ENCODE peak calls at places on chromosomes 3 and 15, in four cellular contexts. X, V, A and E are unnamed samples.

GRCh38 chr15:91271565-91272153 is 171.6 kb downstream of the SV2B start:
- DNase-seq in X (peak; percentile 52), V (no peak), A (peak; percentile 64), E (no peak)

GRCh38 chr3:5053021-5053831 is 68.9 kb upstream of the ARL8B start:
- DNase-seq in X (no peak), V (no peak), A (no peak), E (no peak)

GRCh38 chr15:40340038-40340739 is 550 bp downstream of the CCDC9B start:
- DNase-seq in X (no peak), V (no peak), A (no peak), E (no peak)

GRCh38 chr3:151837057-151837456 is 23.1 kb downstream of the AADAC start:
- DNase-seq in X (no peak), V (no peak), A (no peak), E (no peak)

GRCh38 chr3:88997276-88997675 is 110.1 kb upstream of the EPHA3 start:
- DNase-seq in X (no peak), V (no peak), A (no peak), E (no peak)

GRCh38 chr3:167861649-167862048 is 126.1 kb downstream of the SERPINI1 start:
- DNase-seq in X (no peak), V (no peak), A (no peak), E (no peak)

GRCh38 chr3:153287017-153287416 is 125.0 kb downstream of the RAP2B start:
- DNase-seq in X (no peak), V (no peak), A (no peak), E (no peak)

GRCh38 chr3:125107861-125108567 is 52.2 kb upstream of the HEG1 start:
- DNase-seq in X (no peak), V (no peak), A (no peak), E (no peak)

GRCh38 chr3:19485267-19485666 is 337.0 kb downstream of the KCNH8 start:
- DNase-seq in X (peak; percentile 49), V (no peak), A (no peak), E (no peak)

GRCh38 chr3:23489338-23490158 is 286.4 kb downstream of the UBE2E2 start:
- DNase-seq in X (no peak), V (no peak), A (no peak), E (no peak)

GRCh38 chr3:57165637-57166036 is 484 bp upstream of the IL17RD start:
- DNase-seq in X (no peak), V (no peak), A (no peak), E (no peak)

GRCh38 chr3:169244119-169244864 is 419.2 kb downstream of the MECOM start:
- DNase-seq in X (no peak), V (no peak), A (peak; percentile 24), E (no peak)

GRCh38 chr15:63601727-63602185 is 4.6 kb downstream of the FBXL22 start:
- DNase-seq in X (no peak), V (no peak), A (no peak), E (no peak)

GRCh38 chr3:100384735-100385134 is 16.2 kb downstream of the TOMM70 start:
- DNase-seq in X (no peak), V (no peak), A (no peak), E (no peak)

GRCh38 chr15:41967506-41968206 is 4.7 kb downstream of the EHD4 start:
- DNase-seq in X (peak; percentile 60), V (no peak), A (no peak), E (peak; percentile 25)

GRCh38 chr3:32569540-32570425 is 875 bp downstream of the DYNC1LI1 start:
- DNase-seq in X (peak; percentile 65), V (peak; percentile 53), A (peak; percentile 94), E (peak; percentile 83)

GRCh38 chr3:24161841-24162240 is 216.8 kb downstream of the NR1D2 start:
- DNase-seq in X (no peak), V (no peak), A (peak; percentile 40), E (no peak)

GRCh38 chr3:94246136-94246535 is 183.3 kb downstream of the NSUN3 start:
- DNase-seq in X (no peak), V (no peak), A (no peak), E (no peak)

GRCh38 chr15:51853987-51854386 is 24.5 kb downstream of the TMOD3 start:
- DNase-seq in X (no peak), V (no peak), A (no peak), E (no peak)

GRCh38 chr15:60993008-60993407 is 236.1 kb downstream of the RORA start:
- DNase-seq in X (no peak), V (no peak), A (no peak), E (no peak)

GRCh38 chr3:151219056-151219455 is 16.0 kb upstream of the GPR171 start:
- DNase-seq in X (no peak), V (no peak), A (no peak), E (no peak)

GRCh38 chr3:3020209-3020608 is 90.0 kb downstream of the IL5RA start:
- DNase-seq in X (no peak), V (no peak), A (no peak), E (no peak)

GRCh38 chr3:194396897-194397756 is 1.9 kb downstream of the GP5 start:
- DNase-seq in X (no peak), V (no peak), A (peak; percentile 49), E (no peak)

GRCh38 chr15:71329041-71329440 is 213.8 kb downstream of the THSD4 start:
- DNase-seq in X (no peak), V (no peak), A (no peak), E (no peak)

GRCh38 chr15:64634576-64635485 is 140.6 kb downstream of the RBPMS2 start:
- DNase-seq in X (no peak), V (no peak), A (peak; percentile 64), E (no peak)

GRCh38 chr3:30518872-30519271 is 87.5 kb upstream of the TGFBR2 start:
- DNase-seq in X (no peak), V (no peak), A (no peak), E (no peak)

GRCh38 chr15:73130830-73131229 is 78.6 kb downstream of the NEO1 start:
- DNase-seq in X (no peak), V (no peak), A (no peak), E (no peak)

GRCh38 chr3:69115731-69116130 is 6.7 kb downstream of the LMOD3 start:
- DNase-seq in X (no peak), V (no peak), A (no peak), E (no peak)

GRCh38 chr3:115848641-115849040 is 225.3 kb downstream of the GAP43 start:
- DNase-seq in X (no peak), V (no peak), A (no peak), E (no peak)

GRCh38 chr3:94904275-94904674 is 841.4 kb downstream of the NSUN3 start:
- DNase-seq in X (no peak), V (no peak), A (no peak), E (no peak)

GRCh38 chr3:136311971-136312370 is 61.8 kb downstream of the PCCB start:
- DNase-seq in X (no peak), V (no peak), A (no peak), E (no peak)

GRCh38 chr15:64781299-64781698 is 5.9 kb upstream of the RBPMS2 start:
- DNase-seq in X (no peak), V (no peak), A (no peak), E (no peak)

GRCh38 chr3:98657429-98657828 is 64.0 kb upstream of the CPOX start:
- DNase-seq in X (peak; percentile 52), V (no peak), A (peak; percentile 76), E (no peak)
- TF ChIP-seq CTCF in X (peak; percentile 32), V (no peak), A (no peak), E (peak; percentile 40)

GRCh38 chr3:187066228-187066995 is 72.9 kb downstream of the RPL39L start:
- DNase-seq in X (no peak), V (no peak), A (peak; percentile 68), E (no peak)
- TF ChIP-seq CTCF in X (no peak), V (no peak), A (peak; percentile 15), E (peak; percentile 36)

GRCh38 chr3:97138914-97139541 is 324.6 kb downstream of the EPHA6 start:
- DNase-seq in X (no peak), V (no peak), A (peak; percentile 27), E (no peak)
- TF ChIP-seq CTCF in X (no peak), V (no peak), A (peak; percentile 73), E (peak; percentile 45)

GRCh38 chr15:88835119-88835518 is 31.9 kb downstream of the ACAN start:
- DNase-seq in X (no peak), V (no peak), A (no peak), E (no peak)

GRCh38 chr15:88833196-88833595 is 30.0 kb downstream of the ACAN start:
- DNase-seq in X (no peak), V (no peak), A (no peak), E (no peak)

GRCh38 chr15:88835646-88836045 is 32.4 kb downstream of the ACAN start:
- DNase-seq in X (no peak), V (no peak), A (no peak), E (no peak)

GRCh38 chr15:88833688-88834087 is 30.5 kb downstream of the ACAN start:
- DNase-seq in X (no peak), V (no peak), A (no peak), E (no peak)

GRCh38 chr15:88834211-88834812 is 31.1 kb downstream of the ACAN start:
- DNase-seq in X (no peak), V (no peak), A (peak; percentile 77), E (no peak)
- TF ChIP-seq CTCF in X (no peak), V (no peak), A (peak; percentile 53), E (peak; percentile 72)

GRCh38 chr3:139520028-139520737 is 19.4 kb downstream of the RBP1 start:
- DNase-seq in X (no peak), V (no peak), A (peak; percentile 73), E (no peak)
- TF ChIP-seq CTCF in X (no peak), V (no peak), A (peak; percentile 70), E (peak; percentile 49)

DNA sequence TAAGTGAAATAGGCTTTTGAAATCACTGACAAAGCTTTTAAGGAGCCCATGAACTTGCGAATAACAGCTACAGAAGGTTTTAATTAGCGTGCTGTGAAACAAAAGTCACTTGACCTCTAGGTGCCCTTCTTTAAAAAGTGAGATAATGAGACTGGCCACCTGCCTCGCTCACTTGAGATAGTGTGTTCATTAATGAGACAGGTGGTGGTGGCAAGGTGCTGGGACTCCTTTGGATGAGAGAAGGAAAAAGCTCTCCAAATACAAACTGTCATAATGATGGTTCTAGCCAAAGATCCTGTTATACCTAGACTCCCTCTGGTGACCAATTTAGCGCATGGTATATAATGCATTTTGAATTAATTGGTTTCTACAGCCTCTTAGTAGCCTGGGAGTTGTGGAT is 22.7 kb upstream of the IREB2 start:
- DNase-seq in X (no peak), V (no peak), A (no peak), E (no peak)
- TF ChIP-seq CTCF in X (no peak), V (no peak), A (no peak), E (peak; percentile 64)

DNA sequence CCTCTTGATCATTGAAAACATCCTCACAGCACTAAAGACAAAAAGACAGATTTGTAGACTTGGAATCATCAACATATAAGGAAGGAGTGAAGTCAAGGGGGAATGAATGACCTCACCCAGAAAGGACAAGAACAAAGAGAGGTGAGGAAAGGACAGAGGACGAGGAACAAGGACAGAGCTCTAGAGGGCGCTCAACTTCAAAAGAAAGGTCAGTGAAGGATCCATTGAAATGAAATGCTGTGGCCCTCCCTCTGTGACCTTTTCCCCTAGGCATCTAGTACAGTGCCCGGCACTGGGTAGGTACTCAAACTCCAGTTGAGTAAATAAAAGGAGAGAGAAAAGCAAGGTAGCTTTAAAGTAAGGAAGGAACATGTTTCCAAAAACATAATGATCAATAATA is 2.6 kb downstream of the ATP8B4 start:
- DNase-seq in X (no peak), V (no peak), A (peak; percentile 61), E (no peak)
- TF ChIP-seq CTCF in X (no peak), V (no peak), A (no peak), E (peak; percentile 25)

GRCh38 chr3:1576047-1576446 is 483.2 kb downstream of the CNTN6 start:
- DNase-seq in X (no peak), V (no peak), A (no peak), E (no peak)

GRCh38 chr3:1571736-1572135 is 478.9 kb downstream of the CNTN6 start:
- DNase-seq in X (no peak), V (no peak), A (no peak), E (no peak)
- TF ChIP-seq CTCF in X (no peak), V (no peak), A (no peak), E (no peak)